ENCODE peak calls at places on chromosomes 7 and 10, in six cellular contexts. P, S, G, M, J and E are unnamed samples.

GRCh38 chr10:116741391-116742351 is 695 bp downstream of the HSPA12A start:
- DNase-seq in P (no peak), S (no peak), G (no peak), M (peak), J (peak), E (no peak)

GRCh38 chr10:49178489-49179471 is 9.4 kb downstream of the TMEM273 start:
- DNase-seq in P (no peak), S (no peak), G (no peak), M (no peak), J (no peak), E (no peak)

GRCh38 chr7:391961-392524 is 102.1 kb downstream of the FOXL3 start:
- DNase-seq in P (no peak), S (no peak), G (no peak), M (peak), J (no peak), E (no peak)

GRCh38 chr10:33509231-33509871 is 174.9 kb upstream of the NRP1 start:
- DNase-seq in P (peak), S (peak), G (no peak), M (no peak), J (peak), E (no peak)

GRCh38 chr7:138842111-138842510 is 44.1 kb upstream of the ATP6V0A4 start:
- DNase-seq in P (no peak), S (no peak), G (no peak), M (no peak), J (peak), E (no peak)

GRCh38 chr10:30438016-30438850 is 4.2 kb downstream of the MAP3K8 start:
- DNase-seq in P (no peak), S (no peak), G (no peak), M (no peak), J (no peak), E (no peak)

GRCh38 chr10:61355211-61355610 is 98.0 kb downstream of the TMEM26 start:
- DNase-seq in P (no peak), S (no peak), G (no peak), M (no peak), J (no peak), E (no peak)

GRCh38 chr7:13903997-13904396 is 85.5 kb downstream of the ETV1 start:
- DNase-seq in P (no peak), S (no peak), G (peak), M (no peak), J (peak), E (no peak)

GRCh38 chr10:90871761-90872647 is at the start of gene RPP30:
- DNase-seq in P (peak), S (peak), G (no peak), M (peak), J (peak), E (peak)

GRCh38 chr7:17560516-17560915 is 262.1 kb downstream of the AHR start:
- DNase-seq in P (no peak), S (no peak), G (no peak), M (no peak), J (no peak), E (no peak)

GRCh38 chr7:83427929-83428328 is 221.0 kb downstream of the SEMA3E start:
- DNase-seq in P (no peak), S (no peak), G (no peak), M (no peak), J (no peak), E (no peak)

GRCh38 chr10:33376976-33377657 is 42.6 kb upstream of the NRP1 start:
- DNase-seq in P (no peak), S (no peak), G (no peak), M (no peak), J (peak), E (no peak)

GRCh38 chr10:119872860-119873671 is 423 bp upstream of the MCMBP start:
- DNase-seq in P (peak), S (peak), G (no peak), M (peak), J (peak), E (peak)

GRCh38 chr7:114426824-114427223 is 12.2 kb downstream of the FOXP2 start:
- DNase-seq in P (no peak), S (no peak), G (no peak), M (no peak), J (peak), E (no peak)
- TF ChIP-seq CTCF in P (peak), S (no peak), G (peak), M (peak), J (peak), E (peak)

DNA sequence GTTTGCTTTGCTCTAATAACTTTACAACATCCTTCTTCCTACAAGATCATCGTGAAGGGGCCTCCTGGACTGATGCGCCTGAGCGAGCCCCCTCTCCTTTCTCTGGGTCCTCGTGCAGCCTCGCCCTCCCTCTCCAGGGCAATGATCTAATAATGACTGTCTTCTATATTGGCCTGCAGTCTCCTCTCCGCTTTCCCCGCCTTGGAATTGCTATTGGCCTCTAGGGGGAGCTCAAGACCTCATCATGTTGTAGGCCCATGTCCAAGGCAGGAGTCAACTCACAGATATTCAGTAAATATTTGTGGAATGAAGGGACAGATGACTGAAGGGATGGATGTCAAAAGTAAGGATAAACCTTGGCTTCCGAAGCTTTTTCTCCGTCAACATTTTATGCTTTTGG is 1180.3 kb downstream of the TYW1 start:
- DNase-seq in P (peak), S (peak), G (peak), M (peak), J (peak), E (no peak)
- TF ChIP-seq CTCF in P (peak), S (no peak), G (peak), M (peak), J (peak), E (peak)

GRCh38 chr7:152338553-152338952 is 97.2 kb downstream of the KMT2C start:
- DNase-seq in P (no peak), S (no peak), G (no peak), M (no peak), J (peak), E (no peak)
- TF ChIP-seq CTCF in P (no peak), S (no peak), G (no peak), M (no peak), J (no peak), E (no peak)

DNA sequence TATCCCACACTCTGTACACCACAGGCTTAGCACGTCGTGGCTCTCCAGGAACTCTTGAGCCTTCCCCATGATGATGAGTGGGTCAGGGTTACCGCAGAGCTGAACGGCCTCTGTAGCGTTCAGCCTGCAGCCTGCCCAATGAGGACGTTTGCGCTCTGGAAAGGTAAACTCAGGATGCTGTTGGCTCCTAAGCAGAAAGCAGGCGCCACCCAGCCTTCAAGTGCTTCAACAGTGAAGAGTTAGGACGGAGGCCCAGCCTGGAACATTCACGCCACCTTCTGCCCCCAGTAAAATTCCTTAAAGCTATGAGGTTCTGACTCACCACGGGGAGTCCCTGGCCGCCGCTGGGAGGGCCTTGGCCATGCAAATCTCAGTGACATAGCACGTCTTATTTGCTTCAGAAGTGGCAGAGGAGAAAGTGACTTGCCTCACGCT is 161.5 kb upstream of the SH2B2 start:
- DNase-seq in P (no peak), S (peak), G (peak), M (peak), J (peak), E (peak)
- TF ChIP-seq CTCF in P (no peak), S (no peak), G (peak), M (no peak), J (peak), E (peak)

GRCh38 chr10:20708305-20708704 is 188.8 kb downstream of the NEBL start:
- DNase-seq in P (no peak), S (no peak), G (no peak), M (no peak), J (no peak), E (no peak)
- TF ChIP-seq CTCF in P (no peak), S (no peak), G (no peak), M (no peak), J (no peak), E (no peak)

GRCh38 chr10:101217450-101218281 is 11.6 kb downstream of the LBX1 start:
- DNase-seq in P (peak), S (peak), G (no peak), M (no peak), J (peak), E (no peak)
- TF ChIP-seq CTCF in P (peak), S (no peak), G (peak), M (peak), J (peak), E (peak)